ENCODE peak calls at places on chromosome 12, in five cellular contexts. T, D, B, A and G are unnamed samples.

GRCh38 chr12:79624378-79624777 is 66.4 kb downstream of the PAWR start:
- DNase-seq in T (no peak), D (no peak), B (no peak), A (no peak), G (no peak)

GRCh38 chr12:121391619-121392324 is 8.1 kb upstream of the RNF34 start:
- DNase-seq in T (no peak), D (no peak), B (no peak), A (no peak), G (no peak)

GRCh38 chr12:122610911-122611310 is 83.9 kb downstream of the KNTC1 start:
- DNase-seq in T (no peak), D (no peak), B (no peak), A (peak), G (no peak)

GRCh38 chr12:63967358-63967757 is 122.9 kb downstream of the SRGAP1 start:
- DNase-seq in T (no peak), D (no peak), B (no peak), A (peak), G (no peak)

GRCh38 chr12:11860026-11860425 is 210.6 kb downstream of the ETV6 start:
- DNase-seq in T (no peak), D (no peak), B (no peak), A (peak), G (no peak)

GRCh38 chr12:26845057-26845666 is 12.2 kb upstream of the ITPR2 start:
- DNase-seq in T (no peak), D (peak), B (no peak), A (peak), G (no peak)

GRCh38 chr12:39586811-39587210 is 32.8 kb downstream of the ABCD2 start:
- DNase-seq in T (no peak), D (no peak), B (no peak), A (no peak), G (no peak)

GRCh38 chr12:12333407-12333831 is 16.6 kb downstream of the MANSC1 start:
- DNase-seq in T (no peak), D (peak), B (no peak), A (no peak), G (no peak)

GRCh38 chr12:89350260-89350659 is 2.0 kb downstream of the DUSP6 start:
- DNase-seq in T (no peak), D (no peak), B (no peak), A (no peak), G (no peak)

GRCh38 chr12:5232291-5232690 is 188.6 kb downstream of the KCNA5 start:
- DNase-seq in T (no peak), D (no peak), B (no peak), A (no peak), G (no peak)

GRCh38 chr12:57242329-57242690 is 8.7 kb downstream of the STAC3 start:
- DNase-seq in T (no peak), D (peak), B (no peak), A (no peak), G (no peak)

GRCh38 chr12:128920468-128920867 is 67.2 kb downstream of the GLT1D1 start:
- DNase-seq in T (no peak), D (no peak), B (no peak), A (peak), G (no peak)

GRCh38 chr12:70648831-70649230 is 11.6 kb upstream of the PTPRB start:
- DNase-seq in T (no peak), D (no peak), B (no peak), A (no peak), G (no peak)

GRCh38 chr12:88957358-88957757 is 377.1 kb upstream of the KITLG start:
- DNase-seq in T (no peak), D (no peak), B (no peak), A (no peak), G (no peak)

GRCh38 chr12:132466241-132467188 is 23.4 kb upstream of the FBRSL1 start:
- DNase-seq in T (no peak), D (no peak), B (no peak), A (no peak), G (no peak)

GRCh38 chr12:42119085-42119633 is 25.5 kb downstream of the GXYLT1 start:
- DNase-seq in T (no peak), D (no peak), B (no peak), A (no peak), G (no peak)

GRCh38 chr12:108576660-108577234 is 14.4 kb downstream of the ISCU start:
- DNase-seq in T (no peak), D (no peak), B (no peak), A (peak), G (no peak)

GRCh38 chr12:68631177-68631576 is 20.5 kb downstream of the RAP1B start:
- DNase-seq in T (no peak), D (no peak), B (no peak), A (no peak), G (no peak)

GRCh38 chr12:77914089-77914488 is 83.4 kb downstream of the NAV3 start:
- DNase-seq in T (no peak), D (no peak), B (no peak), A (no peak), G (no peak)

GRCh38 chr12:45051490-45052105 is 699 bp upstream of the DBX2 start:
- DNase-seq in T (no peak), D (no peak), B (no peak), A (no peak), G (no peak)

GRCh38 chr12:54017027-54017788 is 8.4 kb downstream of the HOXC8 start:
- DNase-seq in T (no peak), D (no peak), B (no peak), A (no peak), G (no peak)

GRCh38 chr12:58395470-58395869 is 454.1 kb downstream of the ATP23 start:
- DNase-seq in T (no peak), D (no peak), B (no peak), A (peak), G (no peak)

GRCh38 chr12:46556820-46557524 is 184.4 kb upstream of the SLC38A2 start:
- DNase-seq in T (no peak), D (no peak), B (no peak), A (no peak), G (no peak)

GRCh38 chr12:64142382-64142781 is 79.7 kb downstream of the KICS2 start:
- DNase-seq in T (no peak), D (no peak), B (no peak), A (no peak), G (no peak)

GRCh38 chr12:122503783-122504590 is 3.3 kb upstream of the ZCCHC8 start:
- DNase-seq in T (no peak), D (no peak), B (no peak), A (no peak), G (no peak)

GRCh38 chr12:84813780-84814663 is 98.6 kb downstream of the SLC6A15 start:
- DNase-seq in T (no peak), D (no peak), B (no peak), A (no peak), G (no peak)

GRCh38 chr12:52368494-52368893 is 1.2 kb upstream of the KRT85 start:
- DNase-seq in T (no peak), D (no peak), B (no peak), A (no peak), G (no peak)

GRCh38 chr12:52347016-52347415 is 20.3 kb downstream of the KRT85 start:
- DNase-seq in T (no peak), D (no peak), B (no peak), A (no peak), G (no peak)

GRCh38 chr12:124754949-124755800 is 108.5 kb downstream of the SCARB1 start:
- DNase-seq in T (peak), D (peak), B (no peak), A (no peak), G (no peak)